ENCODE peak calls at places on chromosome X, in ten cellular contexts. V, Q, S, H, C, G, X, M, I and F are unnamed samples.

GRCh38 chrX:134236690-134237362 is at the start of gene CCDC160:
- DNase-seq in I (peak; percentile 19), G (peak; percentile 14), V (no peak), H (peak; percentile 83), C (no peak), X (peak; percentile 15), S (peak; percentile 30), M (peak; percentile 29), Q (peak; percentile 4), F (peak; percentile 20)

GRCh38 chrX:114465689-114466088 is 118.2 kb upstream of the HTR2C start:
- DNase-seq in G (no peak), Q (no peak), M (no peak), I (no peak), X (no peak), S (no peak), C (no peak), H (no peak), V (no peak), F (no peak)

GRCh38 chrX:17474892-17475291 is 99.9 kb downstream of the NHS start:
- DNase-seq in V (no peak), I (no peak), C (no peak), Q (peak; percentile 80), G (no peak), S (peak; percentile 15), X (peak; percentile 31), H (no peak), M (no peak), F (no peak)

GRCh38 chrX:10902001-10902400 is 209.1 kb upstream of the HCCS start:
- DNase-seq in Q (peak; percentile 69), V (no peak), G (no peak), X (peak; percentile 58), C (no peak), I (no peak), H (no peak), M (no peak), S (peak; percentile 57), F (no peak)

GRCh38 chrX:78074088-78074487 is 30.0 kb upstream of the PGK1 start:
- DNase-seq in M (no peak), I (no peak), H (no peak), G (no peak), V (no peak), X (no peak), C (no peak), Q (no peak), S (no peak), F (no peak)

GRCh38 chrX:13165747-13166146 is 121.3 kb upstream of the FAM9C start:
- DNase-seq in C (no peak), H (no peak), X (no peak), M (no peak), Q (no peak), G (no peak), S (no peak), I (no peak), V (no peak), F (no peak)

GRCh38 chrX:152428089-152428488 is 23.0 kb downstream of the GABRA3 start:
- DNase-seq in G (no peak), M (no peak), X (no peak), C (no peak), Q (no peak), H (no peak), V (no peak), I (no peak), S (no peak), F (no peak)

GRCh38 chrX:153878969-153879653 is 6.9 kb downstream of the L1CAM start:
- DNase-seq in C (no peak), M (no peak), I (peak; percentile 55), H (no peak), Q (no peak), X (no peak), G (no peak), V (no peak), S (peak; percentile 12), F (peak; percentile 52)

GRCh38 chrX:57104921-57105398 is 16.4 kb downstream of the SPIN2B start:
- DNase-seq in M (no peak), H (no peak), G (no peak), Q (no peak), C (no peak), X (no peak), I (no peak), S (no peak), V (no peak), F (no peak)

GRCh38 chrX:24241822-24242648 is 71.8 kb downstream of the SUPT20HL2 start:
- DNase-seq in Q (peak; percentile 63), V (no peak), H (no peak), I (peak; percentile 5), X (peak; percentile 53), C (no peak), S (peak; percentile 55), G (peak; percentile 11), M (peak; percentile 52), F (peak; percentile 44)

GRCh38 chrX:11143931-11144678 is 33.0 kb downstream of the HCCS start:
- DNase-seq in Q (peak; percentile 85), X (peak; percentile 87), M (peak; percentile 75), C (no peak), I (peak; percentile 60), V (peak; percentile 31), G (peak; percentile 22), H (peak; percentile 51), S (peak; percentile 87), F (peak; percentile 61)

GRCh38 chrX:19902110-19902509 is 14.7 kb upstream of the SH3KBP1 start:
- DNase-seq in I (no peak), M (no peak), C (no peak), Q (peak; percentile 62), H (no peak), G (no peak), V (no peak), S (peak; percentile 77), X (peak; percentile 75), F (no peak)

GRCh38 chrX:14409341-14409740 is 120.0 kb upstream of the GLRA2 start:
- DNase-seq in M (no peak), S (peak; percentile 2), I (no peak), Q (peak; percentile 79), V (no peak), G (no peak), H (no peak), C (no peak), X (peak; percentile 2), F (no peak)

GRCh38 chrX:104330966-104331365 is 76.2 kb upstream of the ESX1 start:
- DNase-seq in Q (peak; percentile 63), M (no peak), V (no peak), I (no peak), H (no peak), S (peak; percentile 54), C (no peak), X (peak; percentile 50), G (no peak), F (no peak)

GRCh38 chrX:290476-291166 is 9.4 kb downstream of the PLCXD1 start:
- DNase-seq in C (peak; percentile 73), I (no peak), G (no peak), M (no peak), X (no peak), S (no peak), H (no peak), V (no peak), Q (no peak), F (no peak)

GRCh38 chrX:42536286-42536685 is 241.7 kb downstream of the PPP1R2C start:
- DNase-seq in X (no peak), S (no peak), M (no peak), C (no peak), H (no peak), V (no peak), G (no peak), Q (no peak), I (no peak), F (no peak)

GRCh38 chrX:50594788-50595187 is 124.2 kb upstream of the DGKK start:
- DNase-seq in I (no peak), V (no peak), S (no peak), C (no peak), X (peak; percentile 76), Q (no peak), G (no peak), M (no peak), H (peak; percentile 55), F (no peak)

GRCh38 chrX:50596056-50596455 is 125.4 kb upstream of the DGKK start:
- DNase-seq in I (no peak), Q (no peak), H (no peak), S (no peak), V (no peak), G (no peak), X (no peak), C (no peak), M (no peak), F (no peak)
- TF ChIP-seq CTCF in I (no peak), Q (no peak), H (no peak), S (no peak), V (no peak), G (no peak), X (no peak), C (no peak), M (no peak), F (no peak)

GRCh38 chrX:30971761-30972603 is 82.9 kb upstream of the TAB3 start:
- DNase-seq in S (peak; percentile 64), Q (peak; percentile 54), G (no peak), V (no peak), I (peak; percentile 16), X (peak; percentile 55), C (no peak), H (no peak), M (peak; percentile 50), F (peak; percentile 49)
- TF ChIP-seq CTCF in S (peak; percentile 82), Q (peak; percentile 68), G (peak; percentile 34), V (no peak), I (peak; percentile 45), X (peak; percentile 73), C (peak; percentile 46), H (peak; percentile 42), M (peak; percentile 79), F (peak; percentile 67)

GRCh38 chrX:87338510-87338909 is 179.1 kb upstream of the KLHL4 start:
- DNase-seq in I (no peak), X (peak; percentile 53), H (no peak), V (no peak), C (no peak), G (no peak), M (peak; percentile 7), S (peak; percentile 53), Q (peak; percentile 16), F (no peak)

GRCh38 chrX:87337267-87337666 is 180.3 kb upstream of the KLHL4 start:
- DNase-seq in G (no peak), H (no peak), V (no peak), X (peak; percentile 3), I (no peak), S (peak; percentile 15), M (no peak), Q (no peak), C (no peak), F (no peak)
- TF ChIP-seq CTCF in G (no peak), H (no peak), V (no peak), X (peak; percentile 20), I (no peak), S (peak; percentile 27), M (no peak), Q (no peak), C (no peak), F (no peak)

DNA sequence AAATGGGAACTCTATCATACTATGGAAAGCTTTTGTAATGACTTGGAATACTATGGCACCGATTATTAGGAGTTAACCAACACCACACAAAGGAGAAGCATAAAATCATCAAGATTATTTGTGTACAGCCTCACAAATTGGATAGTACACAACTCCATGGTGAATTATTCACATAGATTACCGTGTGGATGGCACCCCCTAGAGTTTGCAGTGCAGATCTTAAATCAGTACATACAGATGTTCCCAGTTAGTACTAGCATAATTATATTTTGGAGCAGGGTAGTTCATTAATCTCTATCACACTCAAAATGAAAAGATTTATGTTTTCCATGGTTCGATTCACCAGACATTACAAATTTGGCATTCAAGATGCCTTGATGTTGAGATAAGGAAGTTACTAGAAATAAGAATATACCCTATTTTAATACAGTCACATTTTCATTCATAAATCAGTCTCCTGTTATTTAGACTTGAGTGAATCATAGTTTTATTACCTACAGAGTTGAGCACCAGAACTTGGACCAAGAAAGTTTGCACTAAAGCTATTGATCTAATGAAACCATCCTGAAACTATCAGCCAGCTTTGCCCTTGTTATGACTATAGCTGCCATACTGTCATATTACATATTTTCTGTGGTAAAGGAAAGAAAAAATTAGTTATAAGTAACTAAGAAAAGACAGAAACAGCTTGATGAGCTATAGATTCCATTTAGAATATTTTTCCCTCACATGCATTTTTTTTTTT is 531.8 kb downstream of the GLUD2 start:
- DNase-seq in S (peak; percentile 56), H (no peak), I (peak; percentile 7), M (peak; percentile 3), G (no peak), C (no peak), X (peak; percentile 53), Q (peak; percentile 53), V (no peak), F (no peak)
- TF ChIP-seq CTCF in S (peak; percentile 55), H (no peak), I (peak; percentile 20), M (peak; percentile 52), G (no peak), C (no peak), X (peak; percentile 35), Q (peak; percentile 48), V (no peak), F (peak; percentile 33)